ENCODE peak calls at places on chromosome 16, in nine cellular contexts. L, P, V, K, C, O, R, B and I are unnamed samples.

GRCh38 chr16:28118636-28119035 is 55.1 kb upstream of the GSG1L start:
- DNase-seq in R (no peak), C (no peak), L (no peak), P (no peak), K (no peak), B (no peak), O (no peak), V (no peak), I (no peak)

GRCh38 chr16:53055603-53056527 is 1.1 kb downstream of the CHD9 start:
- DNase-seq in B (peak; percentile 21), R (no peak), P (no peak), K (no peak), O (no peak), V (peak; percentile 77), C (no peak), L (no peak), I (no peak)

GRCh38 chr16:66510711-66511614 is 39.0 kb downstream of the TK2 start:
- DNase-seq in K (no peak), L (peak; percentile 87), R (no peak), P (peak; percentile 66), V (peak; percentile 30), B (no peak), O (peak; percentile 36), C (no peak), I (no peak)

GRCh38 chr16:49575352-49576172 is 202.0 kb downstream of the C16orf78 start:
- DNase-seq in L (no peak), K (peak; percentile 21), V (no peak), B (no peak), O (no peak), P (peak; percentile 35), C (no peak), R (no peak), I (peak; percentile 73)

GRCh38 chr16:50956637-50957036 is 194.4 kb downstream of the SALL1 start:
- DNase-seq in K (no peak), C (no peak), V (no peak), R (no peak), O (no peak), L (no peak), B (no peak), P (no peak), I (no peak)

GRCh38 chr16:66058181-66058580 is 308.3 kb upstream of the CDH5 start:
- DNase-seq in R (no peak), P (no peak), O (no peak), L (no peak), C (no peak), B (no peak), V (peak; percentile 82), K (no peak), I (no peak)

GRCh38 chr16:5551909-5552308 is 454.3 kb upstream of the EEF2KMT start:
- DNase-seq in O (no peak), P (no peak), K (no peak), V (peak; percentile 37), C (no peak), R (no peak), B (no peak), L (no peak), I (no peak)

GRCh38 chr16:75527825-75528299 is 8.0 kb downstream of the CHST5 start:
- DNase-seq in B (no peak), K (no peak), P (peak; percentile 40), L (peak; percentile 52), R (no peak), C (no peak), O (no peak), V (no peak), I (no peak)

DNA sequence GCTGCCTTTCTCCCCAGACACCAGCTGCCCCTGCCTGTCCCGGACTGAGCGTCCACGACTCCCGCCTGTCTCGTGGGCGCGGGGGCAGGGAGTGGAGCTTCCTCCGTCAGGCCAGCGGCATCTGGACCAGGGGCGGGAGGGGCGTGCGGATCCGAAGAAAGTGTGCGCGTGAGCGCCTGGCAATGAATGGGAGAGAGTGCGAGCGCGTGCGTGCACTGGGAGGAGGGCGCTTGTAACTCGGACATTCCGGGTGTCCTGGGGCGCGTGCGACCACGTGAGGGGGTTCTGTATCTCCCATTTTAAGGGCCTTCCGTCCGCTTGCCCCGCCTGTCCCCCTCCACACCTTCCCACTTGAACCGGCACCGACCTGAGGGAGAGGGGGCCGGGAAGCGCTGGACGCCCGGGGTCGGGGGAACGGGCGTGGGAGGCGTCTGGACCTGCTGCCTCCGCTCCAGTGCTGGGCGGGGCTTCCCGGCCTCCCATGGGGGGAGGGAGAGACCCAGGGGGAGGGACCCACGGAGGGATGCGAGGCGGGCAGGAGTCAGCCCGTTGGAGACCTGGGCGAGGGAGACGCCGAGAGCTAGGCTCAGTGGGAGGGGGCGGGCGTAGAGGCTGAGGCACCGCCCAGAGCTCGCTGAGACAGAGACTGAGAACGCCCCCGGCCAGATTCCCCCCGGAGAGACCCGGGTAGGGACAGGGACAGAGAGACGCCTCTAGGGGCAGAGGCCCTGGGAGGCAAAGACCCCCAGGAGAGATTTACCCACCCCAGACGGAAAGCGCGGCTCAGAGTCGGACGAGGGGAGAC is at the start of gene KREMEN2:
- DNase-seq in K (no peak), C (no peak), O (no peak), B (no peak), V (no peak), R (peak; percentile 34), P (no peak), L (no peak), I (peak; percentile 79)
- TF ChIP-seq CTCF in K (no peak), C (no peak), O (no peak), B (no peak), V (no peak), R (no peak), P (no peak), L (no peak), I (no peak)

DNA sequence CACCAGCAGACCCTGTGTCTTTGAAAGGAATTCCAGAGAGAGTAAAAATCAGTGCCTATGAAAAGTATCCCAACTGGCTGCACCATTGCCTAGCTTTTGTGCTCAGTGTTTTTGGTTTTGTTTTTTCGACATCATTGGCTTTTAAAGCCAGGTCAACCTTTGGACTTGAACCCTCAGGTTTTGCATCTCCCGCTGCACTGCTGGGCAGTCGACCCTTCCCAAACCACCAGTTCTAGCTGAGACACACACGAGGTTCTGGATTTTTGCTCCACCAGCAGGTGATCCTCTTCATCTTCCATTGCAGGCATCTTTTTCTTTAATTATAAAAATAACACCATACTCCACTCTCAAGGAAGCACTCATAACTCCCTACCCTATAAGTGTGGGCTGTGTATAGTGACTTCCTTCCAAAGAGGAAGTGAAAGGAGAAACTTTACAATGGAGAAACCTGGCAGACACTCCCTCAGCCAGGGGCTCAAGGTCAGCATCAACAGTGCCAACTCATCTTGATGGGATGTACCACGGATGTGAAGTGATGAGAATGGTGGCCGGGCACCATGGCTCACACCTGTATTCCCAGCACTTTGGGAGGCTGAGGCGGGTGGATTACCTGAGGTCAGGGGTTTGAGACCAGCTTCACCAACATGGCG is 57.8 kb downstream of the BMERB1 start:
- DNase-seq in O (no peak), R (no peak), B (no peak), V (no peak), P (no peak), C (no peak), L (no peak), K (no peak), I (no peak)
- H3K4me3 ChIP-seq in O (no peak overlapping the region), R (no peak overlapping the region), B (no peak overlapping the region), V (no peak overlapping the region), P (no peak overlapping the region), C (no peak overlapping the region), L (no peak overlapping the region), K (no peak overlapping the region), I (no peak overlapping the region)

GRCh38 chr16:11405331-11406176 is 60.3 kb downstream of the RMI2 start:
- DNase-seq in B (no peak), V (no peak), C (no peak), L (no peak), P (peak; percentile 48), O (no peak), K (no peak), R (no peak), I (no peak)

GRCh38 chr16:11404608-11405007 is 59.3 kb downstream of the RMI2 start:
- DNase-seq in V (no peak), L (no peak), C (no peak), O (no peak), B (no peak), R (no peak), K (no peak), P (no peak), I (no peak)

GRCh38 chr16:11402745-11403533 is 57.7 kb downstream of the RMI2 start:
- DNase-seq in C (no peak), R (no peak), O (no peak), V (no peak), K (no peak), B (no peak), P (no peak), L (no peak), I (no peak)

GRCh38 chr16:11403534-11403795 is 58.2 kb downstream of the RMI2 start:
- DNase-seq in C (no peak), P (no peak), B (no peak), O (no peak), L (no peak), V (no peak), K (no peak), R (no peak), I (no peak)

DNA sequence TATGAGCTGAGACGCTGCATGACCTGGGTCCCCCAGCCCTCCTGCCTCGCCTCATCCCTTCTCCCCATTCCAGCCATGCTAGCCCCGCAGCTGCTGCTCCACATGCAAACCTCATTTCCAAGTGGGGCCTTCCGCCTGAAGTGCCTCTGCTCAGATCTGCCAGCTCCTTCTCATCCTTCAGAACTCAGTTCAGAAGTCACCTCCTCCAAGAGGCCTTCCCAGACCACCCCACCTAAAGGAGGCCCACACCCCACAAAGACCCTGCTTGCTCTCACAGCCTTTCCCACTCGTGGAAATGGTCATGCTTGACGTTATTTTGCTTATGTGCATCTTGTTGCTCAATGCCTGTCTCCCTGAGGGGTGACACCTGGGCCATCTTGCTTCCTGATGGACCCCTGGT is 58.7 kb downstream of the RMI2 start:
- DNase-seq in B (no peak), L (no peak), O (no peak), P (no peak), R (no peak), V (no peak), C (no peak), K (no peak), I (no peak)
- H3K27me3 ChIP-seq in B (no peaks in the 10 kb centered on the region), L (no peaks in the 10 kb centered on the region), O (no peaks in the 10 kb centered on the region), P (no peaks in the 10 kb centered on the region), R (no peaks in the 10 kb centered on the region), V (no peaks in the 10 kb centered on the region), C (no peaks in the 10 kb centered on the region), K (no peaks in the 10 kb centered on the region), I (no peaks in the 10 kb centered on the region)

GRCh38 chr16:87954361-87954760 is 3.1 kb downstream of the BANP start:
- DNase-seq in K (no peak), O (no peak), L (no peak), V (no peak), B (no peak), R (no peak), C (no peak), P (peak; percentile 44), I (no peak)

GRCh38 chr16:87953308-87954208 is 2.3 kb downstream of the BANP start:
- DNase-seq in R (no peak), L (no peak), V (peak; percentile 10), C (no peak), P (no peak), O (no peak), B (no peak), K (no peak), I (no peak)

GRCh38 chr16:87952751-87953150 is 1.5 kb downstream of the BANP start:
- DNase-seq in V (no peak), C (no peak), R (no peak), P (no peak), L (no peak), B (no peak), O (no peak), K (no peak), I (no peak)

GRCh38 chr16:87950765-87951549 is at the start of gene BANP:
- DNase-seq in C (peak; percentile 90), L (peak; percentile 99), R (peak; percentile 95), K (peak; percentile 96), B (peak; percentile 86), O (peak; percentile 96), V (peak; percentile 99), P (peak; percentile 98), I (peak; percentile 99)

GRCh38 chr16:87951550-87952538 is 610 bp downstream of the BANP start:
- DNase-seq in L (peak; percentile 33), O (no peak), P (no peak), K (no peak), V (peak; percentile 9), C (no peak), B (no peak), R (no peak), I (peak; percentile 51)
- TF ChIP-seq CTCF in L (no peak), O (no peak), P (no peak), K (no peak), V (peak; percentile 10), C (no peak), B (no peak), R (no peak), I (peak; percentile 19)